ENCODE peak calls at places on chromosomes 2 and 18, in eight cellular contexts. One of them, this sample, is unnamed.

GRCh38 chr18:59690216-59691045 is 6.8 kb downstream of the CCBE1 start:
- DNase-seq in A549: no peak
- DNase-seq in SK-N-SH: no peak
- DNase-seq in IMR-90: no peak
- DNase-seq in fibroblast of mammary gland: peak
- DNase-seq in fibroblast of lung: peak
- DNase-seq in heart right ventricle: no peak
- DNase-seq in astrocyte of the spinal cord: no peak
- DNase-seq in this sample: peak

GRCh38 chr2:13005761-13006336 is 289.1 kb downstream of the TRIB2 start:
- DNase-seq in A549: no peak
- DNase-seq in SK-N-SH: no peak
- DNase-seq in IMR-90: peak
- DNase-seq in fibroblast of mammary gland: peak
- DNase-seq in fibroblast of lung: peak
- DNase-seq in heart right ventricle: no peak
- DNase-seq in astrocyte of the spinal cord: peak
- DNase-seq in this sample: no peak

GRCh38 chr2:205056066-205056678 is 510.9 kb downstream of the PARD3B start:
- DNase-seq in A549: no peak
- DNase-seq in SK-N-SH: no peak
- DNase-seq in IMR-90: peak
- DNase-seq in fibroblast of mammary gland: peak
- DNase-seq in fibroblast of lung: no peak
- DNase-seq in heart right ventricle: no peak
- DNase-seq in astrocyte of the spinal cord: no peak
- DNase-seq in this sample: no peak

GRCh38 chr18:58787750-58788149 is 76.9 kb upstream of the ZNF532 start:
- DNase-seq in A549: peak
- DNase-seq in SK-N-SH: no peak
- DNase-seq in IMR-90: no peak
- DNase-seq in fibroblast of mammary gland: no peak
- DNase-seq in fibroblast of lung: peak
- DNase-seq in heart right ventricle: no peak
- DNase-seq in astrocyte of the spinal cord: no peak
- DNase-seq in this sample: no peak

GRCh38 chr2:109284816-109285215 is 155.8 kb downstream of the SH3RF3 start:
- DNase-seq in A549: no peak
- DNase-seq in SK-N-SH: peak
- DNase-seq in IMR-90: peak
- DNase-seq in fibroblast of mammary gland: peak
- DNase-seq in fibroblast of lung: peak
- DNase-seq in heart right ventricle: peak
- DNase-seq in astrocyte of the spinal cord: peak
- DNase-seq in this sample: no peak

GRCh38 chr2:198615972-198616371 is 811.6 kb downstream of the PLCL1 start:
- DNase-seq in A549: no peak
- DNase-seq in SK-N-SH: no peak
- DNase-seq in IMR-90: peak
- DNase-seq in fibroblast of mammary gland: no peak
- DNase-seq in fibroblast of lung: peak
- DNase-seq in heart right ventricle: no peak
- DNase-seq in astrocyte of the spinal cord: peak
- DNase-seq in this sample: no peak

GRCh38 chr2:216710531-216711282 is 15.4 kb upstream of the IGFBP5 start:
- DNase-seq in A549: no peak
- DNase-seq in SK-N-SH: no peak
- DNase-seq in IMR-90: peak
- DNase-seq in fibroblast of mammary gland: peak
- DNase-seq in fibroblast of lung: peak
- DNase-seq in heart right ventricle: peak
- DNase-seq in astrocyte of the spinal cord: no peak
- DNase-seq in this sample: no peak

GRCh38 chr18:66560092-66560491 is 43.8 kb downstream of the CDH19 start:
- DNase-seq in A549: peak
- DNase-seq in SK-N-SH: no peak
- DNase-seq in IMR-90: no peak
- DNase-seq in fibroblast of mammary gland: peak
- DNase-seq in fibroblast of lung: peak
- DNase-seq in heart right ventricle: no peak
- DNase-seq in astrocyte of the spinal cord: peak
- DNase-seq in this sample: peak

GRCh38 chr2:229752970-229753729 is 38.8 kb upstream of the DNER start:
- DNase-seq in A549: no peak
- DNase-seq in SK-N-SH: peak
- DNase-seq in IMR-90: no peak
- DNase-seq in fibroblast of mammary gland: no peak
- DNase-seq in fibroblast of lung: no peak
- DNase-seq in heart right ventricle: no peak
- DNase-seq in astrocyte of the spinal cord: no peak
- DNase-seq in this sample: no peak

GRCh38 chr2:146602383-146602782 is 1242.4 kb upstream of the ACVR2A start:
- DNase-seq in A549: peak
- DNase-seq in SK-N-SH: no peak
- DNase-seq in IMR-90: peak
- DNase-seq in fibroblast of mammary gland: peak
- DNase-seq in fibroblast of lung: peak
- DNase-seq in heart right ventricle: no peak
- DNase-seq in astrocyte of the spinal cord: peak
- DNase-seq in this sample: no peak

GRCh38 chr2:178448968-178449661 is 1.9 kb downstream of the PRKRA start:
- DNase-seq in A549: no peak
- DNase-seq in SK-N-SH: no peak
- DNase-seq in IMR-90: no peak
- DNase-seq in fibroblast of mammary gland: no peak
- DNase-seq in fibroblast of lung: no peak
- DNase-seq in heart right ventricle: no peak
- DNase-seq in astrocyte of the spinal cord: peak
- DNase-seq in this sample: no peak

GRCh38 chr2:178450574-178451429 is at the start of the genes PJVK and PRKRA:
- DNase-seq in A549: peak
- DNase-seq in SK-N-SH: peak
- DNase-seq in IMR-90: peak
- DNase-seq in fibroblast of mammary gland: peak
- DNase-seq in fibroblast of lung: peak
- DNase-seq in heart right ventricle: peak
- DNase-seq in astrocyte of the spinal cord: peak
- DNase-seq in this sample: peak

GRCh38 chr2:178452870-178453269 is 1.7 kb downstream of the PJVK start:
- DNase-seq in A549: no peak
- DNase-seq in SK-N-SH: no peak
- DNase-seq in IMR-90: no peak
- DNase-seq in fibroblast of mammary gland: no peak
- DNase-seq in fibroblast of lung: peak
- DNase-seq in heart right ventricle: no peak
- DNase-seq in astrocyte of the spinal cord: no peak
- DNase-seq in this sample: no peak

GRCh38 chr2:178449700-178450573 is 1.0 kb downstream of the PRKRA start:
- DNase-seq in A549: no peak
- DNase-seq in SK-N-SH: no peak
- DNase-seq in IMR-90: peak
- DNase-seq in fibroblast of mammary gland: no peak
- DNase-seq in fibroblast of lung: peak
- DNase-seq in heart right ventricle: no peak
- DNase-seq in astrocyte of the spinal cord: peak
- DNase-seq in this sample: no peak

DNA sequence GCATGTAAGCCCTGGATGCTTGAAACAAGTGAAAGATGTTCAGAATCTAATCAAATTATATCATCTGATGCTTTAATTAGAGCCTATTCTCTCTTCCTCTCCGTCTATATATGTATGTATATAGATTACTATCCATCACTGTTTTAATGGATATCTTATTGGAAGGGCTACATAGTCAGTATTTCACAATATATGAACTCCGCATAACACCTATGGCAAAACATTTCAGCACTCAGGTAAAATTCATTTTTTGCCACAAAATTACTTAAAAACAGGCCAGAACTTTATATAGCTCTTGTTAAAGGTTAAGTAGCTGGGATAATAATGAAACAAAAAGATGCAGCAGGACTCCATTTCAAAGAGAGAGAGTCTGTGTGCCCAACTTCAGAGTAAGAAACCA is 1.2 kb downstream of the PJVK start:
- DNase-seq in A549: no peak
- DNase-seq in SK-N-SH: no peak
- DNase-seq in IMR-90: no peak
- DNase-seq in fibroblast of mammary gland: no peak
- DNase-seq in fibroblast of lung: no peak
- DNase-seq in heart right ventricle: no peak
- DNase-seq in astrocyte of the spinal cord: no peak
- DNase-seq in this sample: no peak
- H3K4me3 ChIP-seq in A549: peak
- H3K4me3 ChIP-seq in SK-N-SH: peak
- H3K4me3 ChIP-seq in IMR-90: no peak
- H3K4me3 ChIP-seq in fibroblast of mammary gland: no peak
- H3K4me3 ChIP-seq in fibroblast of lung: no peak
- H3K4me3 ChIP-seq in heart right ventricle: no peak
- H3K4me3 ChIP-seq in astrocyte of the spinal cord: no peak
- H3K4me3 ChIP-seq in this sample: no peak

GRCh38 chr18:72840109-72840508 is 27.7 kb downstream of the NETO1 start:
- DNase-seq in A549: no peak
- DNase-seq in SK-N-SH: no peak
- DNase-seq in IMR-90: no peak
- DNase-seq in fibroblast of mammary gland: no peak
- DNase-seq in fibroblast of lung: no peak
- DNase-seq in heart right ventricle: no peak
- DNase-seq in astrocyte of the spinal cord: no peak
- DNase-seq in this sample: no peak
- H3K4me3 ChIP-seq in A549: no peak
- H3K4me3 ChIP-seq in SK-N-SH: no peak
- H3K4me3 ChIP-seq in IMR-90: no peak
- H3K4me3 ChIP-seq in fibroblast of mammary gland: no peak
- H3K4me3 ChIP-seq in fibroblast of lung: no peak
- H3K4me3 ChIP-seq in heart right ventricle: no peak
- H3K4me3 ChIP-seq in astrocyte of the spinal cord: no peak
- H3K4me3 ChIP-seq in this sample: no peak

GRCh38 chr2:233758849-233759248 is 1.2 kb upstream of the UGT1A1 start:
- DNase-seq in A549: no peak
- DNase-seq in SK-N-SH: no peak
- DNase-seq in IMR-90: peak
- DNase-seq in fibroblast of mammary gland: no peak
- DNase-seq in fibroblast of lung: peak
- DNase-seq in heart right ventricle: no peak
- DNase-seq in astrocyte of the spinal cord: no peak
- DNase-seq in this sample: no peak

GRCh38 chr2:233758168-233758567 is 1.9 kb upstream of the UGT1A1 start:
- DNase-seq in A549: no peak
- DNase-seq in SK-N-SH: no peak
- DNase-seq in IMR-90: no peak
- DNase-seq in fibroblast of mammary gland: no peak
- DNase-seq in fibroblast of lung: no peak
- DNase-seq in heart right ventricle: no peak
- DNase-seq in astrocyte of the spinal cord: no peak
- DNase-seq in this sample: no peak

GRCh38 chr2:233756429-233757081 is 3.5 kb upstream of the UGT1A1 start:
- DNase-seq in A549: peak
- DNase-seq in SK-N-SH: no peak
- DNase-seq in IMR-90: no peak
- DNase-seq in fibroblast of mammary gland: no peak
- DNase-seq in fibroblast of lung: no peak
- DNase-seq in heart right ventricle: no peak
- DNase-seq in astrocyte of the spinal cord: no peak
- DNase-seq in this sample: no peak

GRCh38 chr2:233761040-233761769 is 1.1 kb downstream of the UGT1A1 start:
- DNase-seq in A549: no peak
- DNase-seq in SK-N-SH: no peak
- DNase-seq in IMR-90: peak
- DNase-seq in fibroblast of mammary gland: peak
- DNase-seq in fibroblast of lung: peak
- DNase-seq in heart right ventricle: no peak
- DNase-seq in astrocyte of the spinal cord: no peak
- DNase-seq in this sample: no peak

DNA sequence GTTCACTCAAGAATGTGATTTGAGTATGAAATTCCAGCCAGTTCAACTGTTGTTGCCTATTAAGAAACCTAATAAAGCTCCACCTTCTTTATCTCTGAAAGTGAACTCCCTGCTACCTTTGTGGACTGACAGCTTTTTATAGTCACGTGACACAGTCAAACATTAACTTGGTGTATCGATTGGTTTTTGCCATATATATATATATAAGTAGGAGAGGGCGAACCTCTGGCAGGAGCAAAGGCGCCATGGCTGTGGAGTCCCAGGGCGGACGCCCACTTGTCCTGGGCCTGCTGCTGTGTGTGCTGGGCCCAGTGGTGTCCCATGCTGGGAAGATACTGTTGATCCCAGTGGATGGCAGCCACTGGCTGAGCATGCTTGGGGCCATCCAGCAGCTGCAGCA is at the start of gene UGT1A1:
- DNase-seq in A549: no peak
- DNase-seq in SK-N-SH: no peak
- DNase-seq in IMR-90: no peak
- DNase-seq in fibroblast of mammary gland: no peak
- DNase-seq in fibroblast of lung: no peak
- DNase-seq in heart right ventricle: no peak
- DNase-seq in astrocyte of the spinal cord: no peak
- DNase-seq in this sample: no peak
- H3K4me3 ChIP-seq in A549: no peak
- H3K4me3 ChIP-seq in SK-N-SH: no peak
- H3K4me3 ChIP-seq in IMR-90: no peak
- H3K4me3 ChIP-seq in fibroblast of mammary gland: no peak
- H3K4me3 ChIP-seq in fibroblast of lung: no peak
- H3K4me3 ChIP-seq in heart right ventricle: no peak
- H3K4me3 ChIP-seq in astrocyte of the spinal cord: no peak
- H3K4me3 ChIP-seq in this sample: no peak

GRCh38 chr2:84889332-84889731 is 8.4 kb upstream of the TRABD2A start:
- DNase-seq in A549: no peak
- DNase-seq in SK-N-SH: no peak
- DNase-seq in IMR-90: no peak
- DNase-seq in fibroblast of mammary gland: no peak
- DNase-seq in fibroblast of lung: no peak
- DNase-seq in heart right ventricle: no peak
- DNase-seq in astrocyte of the spinal cord: no peak
- DNase-seq in this sample: no peak
- H3K4me3 ChIP-seq in A549: no peak
- H3K4me3 ChIP-seq in SK-N-SH: no peak
- H3K4me3 ChIP-seq in IMR-90: no peak
- H3K4me3 ChIP-seq in fibroblast of mammary gland: no peak
- H3K4me3 ChIP-seq in fibroblast of lung: no peak
- H3K4me3 ChIP-seq in heart right ventricle: no peak
- H3K4me3 ChIP-seq in astrocyte of the spinal cord: no peak
- H3K4me3 ChIP-seq in this sample: peak

DNA sequence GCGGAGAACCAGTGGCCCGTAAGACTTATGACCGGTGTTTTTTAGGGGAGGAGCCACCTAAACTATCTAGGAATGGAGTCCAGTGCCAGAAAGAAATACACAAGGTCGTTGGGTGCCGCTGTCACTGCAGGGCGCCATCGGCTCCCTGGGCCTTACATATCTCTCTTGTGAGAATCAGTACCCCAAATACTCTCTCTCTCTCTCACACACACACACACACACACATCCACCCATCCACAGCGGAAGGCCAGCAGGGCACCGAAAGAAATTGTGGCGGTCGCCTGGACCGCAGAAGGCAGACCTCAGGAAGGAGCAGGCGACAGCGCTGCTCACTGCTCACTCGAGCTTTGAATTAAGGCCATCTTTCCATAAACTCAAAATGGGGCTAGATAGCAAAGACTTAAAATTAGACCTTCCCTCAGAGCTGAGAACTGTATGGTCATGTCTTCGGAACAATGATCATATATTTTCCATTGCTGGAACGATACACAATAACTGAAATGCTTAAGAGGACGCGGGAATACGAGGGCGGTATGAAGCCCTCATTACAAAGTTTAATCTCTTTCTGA is 10.3 kb downstream of the NR4A2 start:
- DNase-seq in A549: no peak
- DNase-seq in SK-N-SH: no peak
- DNase-seq in IMR-90: no peak
- DNase-seq in fibroblast of mammary gland: no peak
- DNase-seq in fibroblast of lung: no peak
- DNase-seq in heart right ventricle: no peak
- DNase-seq in astrocyte of the spinal cord: no peak
- DNase-seq in this sample: no peak
- H3K4me3 ChIP-seq in A549: no peak
- H3K4me3 ChIP-seq in SK-N-SH: no peak
- H3K4me3 ChIP-seq in IMR-90: no peak
- H3K4me3 ChIP-seq in fibroblast of mammary gland: no peak
- H3K4me3 ChIP-seq in fibroblast of lung: peak
- H3K4me3 ChIP-seq in heart right ventricle: peak
- H3K4me3 ChIP-seq in astrocyte of the spinal cord: no peak
- H3K4me3 ChIP-seq in this sample: no peak

This sample was measured in Jurkat, Clone E6-1.